ENCODE peak calls at places on chromosomes 16 and 17, in five cellular contexts. Y is ascending aorta, M is IMR-90, Q is heart right ventricle, W is pancreas. F is an unnamed sample. For H3K4me1, the result is how much of the 10 kb centered on the place peaks cover.

GRCh38 chr17:37358098-37358829 is 17.5 kb upstream of the C17orf78 start:
- DNase-seq in Y (peak), M (peak), Q (peak), W (peak), F (peak)

GRCh38 chr16:49482690-49483089 is 109.1 kb downstream of the C16orf78 start:
- DNase-seq in Y (peak), M (no peak), Q (no peak), W (no peak), F (peak)

GRCh38 chr16:47057631-47057996 is 84.1 kb upstream of the DNAJA2 start:
- DNase-seq in Y (peak), M (no peak), Q (no peak), W (no peak), F (no peak)

GRCh38 chr16:56860226-56861020 is 4.6 kb upstream of the SLC12A3 start:
- DNase-seq in Y (no peak), M (no peak), Q (no peak), W (no peak), F (peak)

GRCh38 chr17:48611213-48611612 is 396 bp upstream of the HOXB7 start:
- DNase-seq in Y (no peak), M (peak), Q (no peak), W (no peak), F (no peak)

GRCh38 chr16:15601212-15601879 is 41.6 kb downstream of the MARF1 start:
- DNase-seq in Y (no peak), M (no peak), Q (no peak), W (no peak), F (no peak)

GRCh38 chr16:46974352-46974751 is 878 bp upstream of the DNAJA2 start:
- DNase-seq in Y (no peak), M (no peak), Q (no peak), W (no peak), F (no peak)

GRCh38 chr17:76492250-76492988 is 8.8 kb downstream of the RHBDF2 start:
- DNase-seq in Y (no peak), M (no peak), Q (peak), W (no peak), F (no peak)

GRCh38 chr16:734981-735881 is 5.6 kb downstream of the CIAO3 start:
- DNase-seq in Y (no peak), M (no peak), Q (no peak), W (no peak), F (peak)

GRCh38 chr16:71746442-71747046 is 22.0 kb upstream of the PHLPP2 start:
- DNase-seq in Y (no peak), M (peak), Q (no peak), W (no peak), F (no peak)

GRCh38 chr17:35086931-35087573 is 23.5 kb upstream of the RFFL start:
- DNase-seq in Y (no peak), M (no peak), Q (no peak), W (no peak), F (no peak)

GRCh38 chr16:12546918-12547607 is 256.6 kb downstream of the CPPED1 start:
- DNase-seq in Y (no peak), M (peak), Q (no peak), W (no peak), F (no peak)

GRCh38 chr17:41687828-41688640 is 651 bp upstream of the EIF1 start:
- DNase-seq in Y (no peak), M (peak), Q (peak), W (peak), F (no peak)

GRCh38 chr16:2821483-2822157 is 4.6 kb downstream of the PRSS21 start:
- DNase-seq in Y (no peak), M (no peak), Q (no peak), W (no peak), F (no peak)

GRCh38 chr16:66408181-66409048 is 18.7 kb upstream of the BEAN1 start:
- DNase-seq in Y (peak), M (peak), Q (no peak), W (no peak), F (no peak)

GRCh38 chr16:1167276-1168107 is 14.6 kb downstream of the CACNA1H start:
- DNase-seq in Y (no peak), M (no peak), Q (no peak), W (peak), F (no peak)

GRCh38 chr17:76273435-76273921 is 8.3 kb downstream of the UBALD2 start:
- DNase-seq in Y (no peak), M (no peak), Q (no peak), W (no peak), F (no peak)

GRCh38 chr17:15348030-15348429 is 6.6 kb upstream of the TEKT3 start:
- DNase-seq in Y (no peak), M (peak), Q (no peak), W (peak), F (no peak)

GRCh38 chr16:15427648-15428239 is 6.6 kb upstream of the BMERB1 start:
- DNase-seq in Y (peak), M (peak), Q (peak), W (peak), F (no peak)

GRCh38 chr17:13338421-13338820 is 263.3 kb downstream of the HS3ST3A1 start:
- DNase-seq in Y (no peak), M (no peak), Q (no peak), W (no peak), F (no peak)

GRCh38 chr16:89573826-89574680 is 1.5 kb upstream of the CPNE7 start:
- DNase-seq in Y (no peak), M (no peak), Q (no peak), W (no peak), F (no peak)

GRCh38 chr16:22683730-22684280 is 130.2 kb upstream of the HS3ST2 start:
- DNase-seq in Y (peak), M (no peak), Q (no peak), W (no peak), F (no peak)

GRCh38 chr16:66291833-66292232 is 74.7 kb upstream of the CDH5 start:
- DNase-seq in Y (no peak), M (no peak), Q (no peak), W (no peak), F (no peak)

GRCh38 chr16:76653390-76654026 is 376.3 kb downstream of the CNTNAP4 start:
- DNase-seq in Y (no peak), M (peak), Q (no peak), W (no peak), F (no peak)

GRCh38 chr16:7086842-7087616 is 245.6 kb upstream of the RBFOX1 start:
- DNase-seq in Y (no peak), M (no peak), Q (peak), W (no peak), F (peak)

GRCh38 chr17:57811633-57812280 is 38.1 kb downstream of the MRPS23 start:
- DNase-seq in Y (no peak), M (no peak), Q (no peak), W (no peak), F (no peak)

GRCh38 chr17:40097931-40098845 is 2.2 kb downstream of the NR1D1 start:
- DNase-seq in Y (peak), M (no peak), Q (peak), W (peak), F (no peak)

GRCh38 chr17:17931159-17931558 is 41.0 kb downstream of the TOM1L2 start:
- DNase-seq in Y (no peak), M (no peak), Q (no peak), W (no peak), F (no peak)

GRCh38 chr17:17928422-17929386 is 43.5 kb downstream of the TOM1L2 start:
- DNase-seq in Y (no peak), M (no peak), Q (no peak), W (no peak), F (no peak)

GRCh38 chr17:17930674-17931073 is 41.5 kb downstream of the TOM1L2 start:
- DNase-seq in Y (no peak), M (no peak), Q (no peak), W (no peak), F (no peak)

GRCh38 chr17:17926840-17927449 is 45.3 kb downstream of the TOM1L2 start:
- DNase-seq in Y (no peak), M (no peak), Q (no peak), W (no peak), F (no peak)

GRCh38 chr17:17929655-17930380 is 42.4 kb downstream of the TOM1L2 start:
- DNase-seq in Y (no peak), M (peak), Q (no peak), W (no peak), F (no peak)
- H3K4me1 ChIP-seq in Y (under half), M (under half), Q (under half), W (under half), F (under half)

GRCh38 chr17:61399131-61400057 is at the start of gene TBX2:
- DNase-seq in Y (peak), M (peak), Q (peak), W (no peak), F (peak)
- H3K27ac ChIP-seq in Y (peak), M (peak), Q (peak), W (peak), F (peak)

DNA sequence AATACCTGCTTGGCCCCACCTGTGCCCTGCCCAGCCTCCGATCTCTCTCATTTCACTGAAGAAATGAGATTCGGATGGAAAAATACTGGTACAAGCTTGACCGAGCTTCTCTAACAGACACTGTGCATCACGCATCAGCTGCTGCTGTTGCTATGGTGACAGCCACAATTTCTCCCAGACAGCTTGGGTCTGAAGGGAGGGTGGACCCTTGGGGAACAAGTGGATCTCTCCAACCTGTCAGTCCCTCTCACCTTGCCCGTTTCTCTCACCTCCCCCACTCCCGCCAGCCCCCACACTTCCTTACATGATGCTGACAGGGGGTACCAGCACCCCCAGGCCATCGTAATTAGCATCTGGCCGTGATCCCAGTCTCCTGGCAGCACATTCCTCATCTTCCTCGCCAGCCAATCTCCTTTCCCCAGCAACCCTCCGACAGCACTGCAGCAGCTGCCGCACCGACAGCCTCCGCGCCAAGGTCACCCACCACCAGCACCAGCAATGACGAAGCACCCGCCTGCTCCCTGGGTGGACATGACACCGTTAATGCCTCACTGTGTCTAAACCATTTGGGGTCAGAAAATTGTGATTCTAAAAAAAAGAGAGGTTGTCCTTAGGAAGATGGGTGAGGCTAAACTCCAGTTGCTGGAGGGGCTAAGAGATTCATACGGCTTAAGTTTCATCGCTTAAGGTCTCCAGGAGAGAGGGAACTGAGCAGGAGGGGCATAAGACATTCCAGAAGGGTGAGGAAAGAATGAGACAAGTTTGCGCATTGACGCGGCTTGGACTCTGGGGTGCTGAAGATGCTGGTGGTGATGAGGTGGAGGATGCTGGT is 58.6 kb upstream of the TNRC6A start:
- DNase-seq in Y (peak), M (peak), Q (peak), W (peak), F (no peak)
- H3K4me3 ChIP-seq in Y (peak), M (no peak), Q (no peak), W (no peak), F (no peak)

GRCh38 chr17:3956983-3957382 is 7.3 kb downstream of the ATP2A3 start:
- DNase-seq in Y (no peak), M (no peak), Q (no peak), W (no peak), F (no peak)

GRCh38 chr17:3954921-3955320 is 9.3 kb downstream of the ATP2A3 start:
- DNase-seq in Y (no peak), M (no peak), Q (no peak), W (no peak), F (no peak)

GRCh38 chr17:3957735-3958134 is 6.5 kb downstream of the ATP2A3 start:
- DNase-seq in Y (no peak), M (no peak), Q (no peak), W (no peak), F (no peak)

GRCh38 chr17:3955373-3955978 is 8.8 kb downstream of the ATP2A3 start:
- DNase-seq in Y (no peak), M (no peak), Q (no peak), W (no peak), F (no peak)

GRCh38 chr17:3956558-3956957 is 7.7 kb downstream of the ATP2A3 start:
- DNase-seq in Y (no peak), M (no peak), Q (no peak), W (no peak), F (no peak)
- H3K4me1 ChIP-seq in Y (under half), M (under half), Q (under half), W (under half), F (under half)

GRCh38 chr16:54443839-54444238 is 157.3 kb upstream of the IRX3 start:
- DNase-seq in Y (no peak), M (no peak), Q (no peak), W (no peak), F (no peak)

GRCh38 chr16:54447606-54448440 is 161.2 kb upstream of the IRX3 start:
- DNase-seq in Y (no peak), M (peak), Q (no peak), W (no peak), F (no peak)

GRCh38 chr16:54444851-54445523 is 158.4 kb upstream of the IRX3 start:
- DNase-seq in Y (no peak), M (no peak), Q (no peak), W (no peak), F (no peak)

GRCh38 chr16:54443352-54443751 is 156.8 kb upstream of the IRX3 start:
- DNase-seq in Y (no peak), M (no peak), Q (no peak), W (no peak), F (no peak)

GRCh38 chr16:54446639-54447038 is 160.1 kb upstream of the IRX3 start:
- DNase-seq in Y (peak), M (no peak), Q (peak), W (no peak), F (no peak)
- H3K27ac ChIP-seq in Y (no peak), M (no peak), Q (peak), W (no peak), F (no peak)

DNA sequence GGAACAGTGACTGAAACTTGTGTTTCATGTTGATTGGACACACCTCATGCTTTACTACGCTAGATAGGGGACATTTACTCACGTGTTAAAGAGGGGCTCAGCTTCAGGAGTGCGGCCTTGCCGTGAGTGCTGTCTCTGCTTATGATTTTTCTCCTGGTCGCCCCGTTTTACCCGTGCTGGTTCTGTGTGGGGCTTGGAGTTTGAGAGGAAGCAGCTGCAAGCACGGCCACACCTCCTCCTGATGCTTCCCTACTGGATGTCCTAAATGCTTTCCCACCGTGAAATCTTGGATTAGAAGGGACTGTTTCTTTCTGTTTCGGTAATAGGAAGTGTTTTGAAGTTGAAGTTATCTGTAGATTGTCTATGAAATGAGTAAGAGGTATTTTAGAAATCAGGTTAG is 54.0 kb upstream of the ZNF750 start:
- DNase-seq in Y (no peak), M (peak), Q (no peak), W (no peak), F (no peak)
- H3K4me3 ChIP-seq in Y (no peak), M (no peak), Q (no peak), W (no peak), F (no peak)

F was measured in left lung.